ENCODE peak calls at places on chromosomes 6 and 20, in nine cellular contexts. M, I, O, D, Y, G, R, B and T are unnamed samples.

GRCh38 chr20:49851234-49851755 is 38.7 kb downstream of the SLC9A8 start:
- DNase-seq in O (peak; percentile 63), D (no peak), G (no peak), B (no peak), M (no peak), Y (no peak), R (no peak), I (no peak), T (no peak)

GRCh38 chr20:50843331-50844276 is 48.7 kb downstream of the BCAS4 start:
- DNase-seq in O (no peak), G (peak; percentile 78), R (no peak), B (no peak), M (no peak), I (no peak), Y (no peak), D (no peak), T (no peak)

GRCh38 chr20:7692478-7692877 is 247.8 kb downstream of the HAO1 start:
- DNase-seq in G (no peak), O (no peak), I (no peak), R (no peak), D (no peak), M (no peak), B (no peak), Y (no peak), T (no peak)

GRCh38 chr6:54920628-54921027 is 74.1 kb downstream of the FAM83B start:
- DNase-seq in O (no peak), Y (peak; percentile 17), M (no peak), D (no peak), G (no peak), B (no peak), I (no peak), R (no peak), T (no peak)

GRCh38 chr6:1423578-1423977 is 34.2 kb downstream of the FOXF2 start:
- DNase-seq in I (no peak), G (no peak), B (no peak), Y (no peak), M (no peak), D (no peak), R (no peak), O (peak; percentile 33), T (no peak)

GRCh38 chr6:100493206-100493888 is 28.6 kb upstream of the SIM1 start:
- DNase-seq in D (no peak), Y (no peak), R (no peak), M (no peak), G (peak; percentile 63), O (no peak), B (no peak), I (no peak), T (no peak)

GRCh38 chr6:130675072-130675471 is 152.1 kb upstream of the SMLR1 start:
- DNase-seq in O (peak; percentile 82), B (no peak), D (no peak), M (no peak), G (no peak), R (no peak), I (no peak), Y (peak; percentile 61), T (no peak)

GRCh38 chr6:24838081-24838480 is 39.4 kb upstream of the ARMH2 start:
- DNase-seq in M (no peak), Y (peak; percentile 57), I (no peak), D (no peak), B (no peak), R (no peak), O (no peak), G (no peak), T (no peak)

GRCh38 chr20:8399963-8400362 is 267.9 kb downstream of the PLCB1 start:
- DNase-seq in R (no peak), B (no peak), M (no peak), O (no peak), Y (no peak), D (no peak), I (no peak), G (no peak), T (no peak)

GRCh38 chr20:10359621-10360040 is 74.4 kb downstream of the MKKS start:
- DNase-seq in R (no peak), I (no peak), O (no peak), Y (no peak), M (no peak), B (no peak), G (no peak), D (no peak), T (no peak)

GRCh38 chr6:35727206-35727934 is 9.5 kb upstream of the ARMC12 start:
- DNase-seq in B (peak; percentile 92), I (no peak), O (peak; percentile 87), Y (peak; percentile 76), M (peak; percentile 99), D (peak; percentile 74), G (peak; percentile 80), R (peak; percentile 81), T (peak; percentile 81)

GRCh38 chr6:7812623-7813022 is 86.7 kb downstream of the BMP6 start:
- DNase-seq in O (no peak), Y (no peak), D (no peak), R (no peak), M (no peak), I (no peak), G (no peak), B (no peak), T (no peak)

GRCh38 chr6:129641344-129641743 is 68.6 kb downstream of the ARHGAP18 start:
- DNase-seq in I (no peak), Y (peak; percentile 62), D (no peak), G (no peak), B (no peak), R (no peak), M (no peak), O (peak; percentile 75), T (no peak)

GRCh38 chr20:25761596-25761995 is 64.9 kb upstream of the ZNF337 start:
- DNase-seq in B (no peak), M (no peak), I (no peak), G (no peak), R (no peak), Y (no peak), D (no peak), O (no peak), T (no peak)

GRCh38 chr20:23244916-23245552 is 105.6 kb upstream of the NXT1 start:
- DNase-seq in R (no peak), B (no peak), M (no peak), G (no peak), Y (no peak), D (no peak), O (no peak), I (no peak), T (no peak)

GRCh38 chr6:37056439-37057127 is 51.1 kb downstream of the FGD2 start:
- DNase-seq in D (no peak), O (peak; percentile 64), G (peak; percentile 98), I (no peak), R (no peak), Y (peak; percentile 48), B (peak; percentile 64), M (no peak), T (no peak)

GRCh38 chr20:31542963-31543362 is 28.7 kb downstream of the HM13 start:
- DNase-seq in B (no peak), I (no peak), M (no peak), G (no peak), D (no peak), R (no peak), Y (no peak), O (no peak), T (no peak)

GRCh38 chr20:31547017-31547675 is 32.9 kb downstream of the HM13 start:
- DNase-seq in M (peak; percentile 93), O (peak; percentile 97), Y (peak; percentile 91), R (peak; percentile 91), I (peak; percentile 43), D (no peak), B (peak; percentile 94), G (peak; percentile 98), T (peak; percentile 81)

GRCh38 chr20:31544600-31544999 is 30.4 kb downstream of the HM13 start:
- DNase-seq in O (no peak), Y (no peak), M (no peak), I (no peak), G (no peak), D (no peak), R (no peak), B (no peak), T (no peak)

GRCh38 chr20:31542201-31542842 is 28.1 kb downstream of the HM13 start:
- DNase-seq in O (no peak), G (no peak), B (no peak), R (no peak), Y (peak; percentile 76), M (no peak), D (no peak), I (no peak), T (no peak)

GRCh38 chr20:31543966-31544598 is 29.8 kb downstream of the HM13 start:
- DNase-seq in D (no peak), O (peak; percentile 95), R (no peak), Y (peak; percentile 97), B (no peak), I (no peak), G (no peak), M (no peak), T (peak; percentile 37)
- H3K36me3 ChIP-seq in D (peaks cover 23% of the 10 kb centered on the region), O (peaks cover 58% of the 10 kb centered on the region), R (no peaks in the 10 kb centered on the region), Y (peaks cover 17% of the 10 kb centered on the region), B (peaks cover 3% of the 10 kb centered on the region), I (peaks cover 3% of the 10 kb centered on the region), G (peaks cover 88% of the 10 kb centered on the region), M (peaks cover 20% of the 10 kb centered on the region), T (peaks cover 8% of the 10 kb centered on the region)

DNA sequence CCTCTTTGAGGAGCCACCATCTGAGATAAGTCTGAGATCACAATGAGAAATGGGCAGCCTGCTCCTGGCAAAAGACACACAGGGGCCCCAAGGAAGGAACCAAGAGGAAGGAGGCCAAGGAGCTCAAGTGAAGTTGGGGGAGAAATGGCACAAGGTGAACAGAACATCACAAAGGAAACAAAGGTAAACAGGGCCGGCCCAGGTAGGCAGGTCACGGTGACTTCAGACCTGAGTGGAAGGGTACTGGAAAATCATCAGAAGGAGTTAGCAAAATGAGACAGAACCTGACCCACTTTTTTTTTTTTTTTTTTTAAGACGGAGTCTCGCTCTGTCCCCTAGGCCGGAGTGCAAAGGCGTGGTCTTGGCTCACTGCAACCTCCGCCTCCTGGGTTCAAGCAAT is 11.3 kb downstream of the ZMYND8 start:
- DNase-seq in D (no peak), G (no peak), I (no peak), B (no peak), M (no peak), O (no peak), Y (no peak), R (no peak), T (no peak)
- H3K36me3 ChIP-seq in D (no peaks in the 10 kb centered on the region), G (peaks cover 88% of the 10 kb centered on the region), I (peaks cover 3% of the 10 kb centered on the region), B (no peaks in the 10 kb centered on the region), M (no peaks in the 10 kb centered on the region), O (peaks cover 20% of the 10 kb centered on the region), Y (no peaks in the 10 kb centered on the region), R (no peaks in the 10 kb centered on the region), T (peaks cover 11% of the 10 kb centered on the region)

DNA sequence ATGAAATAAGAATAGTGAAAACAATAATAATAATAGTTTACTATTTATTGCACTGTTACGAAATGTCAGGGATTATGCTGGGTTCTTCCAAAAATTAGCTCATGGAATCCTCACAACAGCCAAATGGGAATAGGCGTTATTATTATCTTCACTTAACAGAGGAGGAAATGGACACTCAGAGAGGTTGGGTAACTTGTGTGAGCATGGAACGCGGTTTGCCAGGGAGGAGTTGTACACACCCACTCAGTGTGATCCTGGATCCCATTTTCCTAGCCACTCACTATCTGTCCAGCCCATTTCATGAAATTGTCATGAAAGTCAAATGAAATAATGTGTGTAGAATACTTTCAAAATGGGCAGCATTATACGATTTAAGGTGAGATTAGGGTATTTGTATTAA is 4.6 kb downstream of the NELFCD start:
- DNase-seq in B (peak; percentile 25), I (no peak), Y (peak; percentile 65), D (no peak), M (peak; percentile 61), G (peak; percentile 34), O (no peak), R (no peak), T (no peak)
- H3K36me3 ChIP-seq in B (no peaks in the 10 kb centered on the region), I (peaks cover 23% of the 10 kb centered on the region), Y (peaks cover 27% of the 10 kb centered on the region), D (peaks cover 29% of the 10 kb centered on the region), M (peaks cover 41% of the 10 kb centered on the region), G (peaks cover 77% of the 10 kb centered on the region), O (peaks cover 32% of the 10 kb centered on the region), R (no peaks in the 10 kb centered on the region), T (peaks cover 13% of the 10 kb centered on the region)

GRCh38 chr6:137190710-137191109 is 17.3 kb upstream of the IL22RA2 start:
- DNase-seq in D (no peak), Y (no peak), G (no peak), R (no peak), I (no peak), M (no peak), B (no peak), O (no peak), T (no peak)
- H3K36me3 ChIP-seq in D (no peaks in the 10 kb centered on the region), Y (no peaks in the 10 kb centered on the region), G (no peaks in the 10 kb centered on the region), R (peaks cover 9% of the 10 kb centered on the region), I (no peaks in the 10 kb centered on the region), M (no peaks in the 10 kb centered on the region), B (no peaks in the 10 kb centered on the region), O (no peaks in the 10 kb centered on the region), T (no peaks in the 10 kb centered on the region)